ENCODE peak calls at places on chromosomes 11 and 22, in nine cellular contexts. T is suprapubic skin, V is heart left ventricle, Y is ovary, R is esophagus squamous epithelium, H is stomach, S is endothelial cell of umbilical vein, G is IMR-90, U is gastrocnemius medialis. P is an unnamed sample.

GRCh38 chr11:7651700-7652099 is 21.6 kb downstream of the CYB5R2 start:
- DNase-seq in T (no peak), V (no peak), Y (no peak), R (no peak), H (no peak), S (no peak), G (no peak), U (no peak), P (no peak)

GRCh38 chr11:2209370-2209801 is 37.8 kb upstream of the TH start:
- DNase-seq in T (no peak), V (peak), Y (no peak), R (no peak), H (no peak), S (no peak), G (no peak), U (no peak), P (peak)

GRCh38 chr11:100961633-100962032 is 168.0 kb downstream of the PGR start:
- DNase-seq in T (no peak), V (no peak), Y (no peak), R (no peak), H (no peak), S (no peak), G (peak), U (no peak), P (no peak)

GRCh38 chr11:19843106-19843505 is 130.5 kb downstream of the NAV2 start:
- DNase-seq in T (no peak), V (no peak), Y (no peak), R (no peak), H (no peak), S (no peak), G (no peak), U (no peak), P (no peak)

GRCh38 chr11:124470516-124471231 is 25.2 kb upstream of the OR8B8 start:
- DNase-seq in T (no peak), V (peak), Y (no peak), R (no peak), H (no peak), S (peak), G (no peak), U (no peak), P (no peak)

GRCh38 chr11:8267831-8268529 is 4.3 kb upstream of the LMO1 start:
- DNase-seq in T (peak), V (no peak), Y (peak), R (no peak), H (no peak), S (no peak), G (no peak), U (peak), P (peak)

GRCh38 chr22:19722175-19722914 is 994 bp upstream of the GP1BB start:
- DNase-seq in T (no peak), V (no peak), Y (no peak), R (no peak), H (no peak), S (no peak), G (no peak), U (no peak), P (no peak)

GRCh38 chr11:113957016-113957415 is 17.9 kb upstream of the HTR3A start:
- DNase-seq in T (no peak), V (no peak), Y (no peak), R (no peak), H (no peak), S (no peak), G (no peak), U (no peak), P (no peak)

GRCh38 chr11:21174781-21175180 is 505.4 kb downstream of the NELL1 start:
- DNase-seq in T (no peak), V (no peak), Y (no peak), R (no peak), H (no peak), S (no peak), G (no peak), U (no peak), P (no peak)

GRCh38 chr11:121654506-121655480 is 202.0 kb upstream of the SORL1-AS1 start:
- DNase-seq in T (no peak), V (no peak), Y (no peak), R (no peak), H (no peak), S (no peak), G (peak), U (no peak), P (no peak)

GRCh38 chr11:114197799-114198500 is 98.2 kb upstream of the NNMT start:
- DNase-seq in T (no peak), V (peak), Y (peak), R (no peak), H (peak), S (peak), G (peak), U (peak), P (no peak)

GRCh38 chr11:132080121-132080520 is 709.7 kb downstream of the NTM start:
- DNase-seq in T (no peak), V (no peak), Y (no peak), R (no peak), H (no peak), S (no peak), G (no peak), U (no peak), P (no peak)

GRCh38 chr22:20530368-20531153 is 23.2 kb downstream of the MED15 start:
- DNase-seq in T (no peak), V (no peak), Y (no peak), R (no peak), H (no peak), S (peak), G (peak), U (peak), P (peak)

GRCh38 chr11:114052160-114052559 is 7.4 kb upstream of the ZBTB16 start:
- DNase-seq in T (peak), V (no peak), Y (no peak), R (no peak), H (no peak), S (no peak), G (no peak), U (no peak), P (no peak)

GRCh38 chr11:44315947-44316387 is 6.0 kb upstream of the ALX4 start:
- DNase-seq in T (no peak), V (no peak), Y (peak), R (no peak), H (no peak), S (peak), G (peak), U (no peak), P (no peak)

GRCh38 chr11:66543263-66544107 is 2.4 kb downstream of the ZDHHC24 start:
- DNase-seq in T (no peak), V (peak), Y (peak), R (no peak), H (peak), S (peak), G (peak), U (no peak), P (peak)

GRCh38 chr11:130798280-130798679 is 118.0 kb downstream of the SNX19 start:
- DNase-seq in T (no peak), V (no peak), Y (no peak), R (no peak), H (no peak), S (no peak), G (peak), U (no peak), P (no peak)

GRCh38 chr11:10784229-10785145 is 24.2 kb downstream of the EIF4G2 start:
- DNase-seq in T (no peak), V (peak), Y (no peak), R (no peak), H (no peak), S (peak), G (peak), U (no peak), P (no peak)
- H3K4me3 ChIP-seq in T (no peak), V (no peak), Y (no peak), R (no peak), H (no peak), S (no peak), G (no peak), U (no peak), P (no peak)

GRCh38 chr22:42786606-42787356 is 66.1 kb upstream of the A4GALT start:
- DNase-seq in T (no peak), V (no peak), Y (no peak), R (no peak), H (no peak), S (no peak), G (no peak), U (no peak), P (no peak)
- TF ChIP-seq POLR2A in T (no peak), V (no peak), Y (no peak), R (no peak), H (no peak), S (no peak), G (no peak), U (no peak), P (no peak)

GRCh38 chr22:40583058-40583741 is 53.3 kb downstream of the MRTFA start:
- DNase-seq in T (no peak), V (no peak), Y (no peak), R (no peak), H (no peak), S (no peak), G (no peak), U (no peak), P (no peak)
- H3K4me3 ChIP-seq in T (no peak), V (no peak), Y (no peak), R (no peak), H (no peak), S (no peak), G (no peak), U (no peak), P (no peak)

GRCh38 chr11:60454212-60454611 is 1.4 kb upstream of the MS4A1 start:
- DNase-seq in T (no peak), V (no peak), Y (no peak), R (no peak), H (no peak), S (no peak), G (no peak), U (no peak), P (no peak)

GRCh38 chr11:60459345-60459744 is 3.7 kb downstream of the MS4A1 start:
- DNase-seq in T (no peak), V (no peak), Y (no peak), R (no peak), H (no peak), S (no peak), G (no peak), U (no peak), P (no peak)

GRCh38 chr11:60455531-60456042 is at the start of gene MS4A1:
- DNase-seq in T (no peak), V (no peak), Y (no peak), R (no peak), H (no peak), S (no peak), G (no peak), U (no peak), P (no peak)

GRCh38 chr11:60457576-60457975 is 1.9 kb downstream of the MS4A1 start:
- DNase-seq in T (no peak), V (no peak), Y (no peak), R (no peak), H (no peak), S (no peak), G (no peak), U (no peak), P (peak)
- TF ChIP-seq POLR2A in T (no peak), V (no peak), Y (no peak), R (no peak), H (no peak), S (no peak), G (no peak), U (no peak), P (no peak)

DNA sequence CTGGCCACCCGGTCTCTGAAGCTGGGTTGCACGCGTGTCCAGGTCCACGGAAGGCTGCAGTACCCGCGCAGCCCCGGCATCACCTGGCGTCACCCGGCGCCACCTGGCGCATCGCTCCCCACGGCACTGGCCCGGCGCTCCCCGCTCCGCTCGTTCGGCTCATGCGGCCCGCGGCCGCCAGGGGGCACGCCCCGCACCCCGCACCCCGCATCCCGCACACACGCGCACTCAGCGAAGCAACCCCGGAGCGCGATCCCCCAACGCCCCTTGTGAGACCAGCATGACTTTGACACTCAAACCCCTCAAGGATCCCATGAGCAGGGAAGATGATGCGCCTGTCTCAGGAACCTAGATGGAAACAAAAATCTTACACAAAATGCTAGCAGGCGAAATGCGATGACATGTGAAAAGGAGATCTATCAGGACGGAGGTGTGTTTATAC is 11.9 kb downstream of the B3GNT6 start:
- DNase-seq in T (no peak), V (no peak), Y (peak), R (no peak), H (peak), S (peak), G (no peak), U (no peak), P (no peak)
- H3K4me3 ChIP-seq in T (no peak), V (no peak), Y (no peak), R (no peak), H (no peak), S (no peak), G (peak), U (no peak), P (peak)

DNA sequence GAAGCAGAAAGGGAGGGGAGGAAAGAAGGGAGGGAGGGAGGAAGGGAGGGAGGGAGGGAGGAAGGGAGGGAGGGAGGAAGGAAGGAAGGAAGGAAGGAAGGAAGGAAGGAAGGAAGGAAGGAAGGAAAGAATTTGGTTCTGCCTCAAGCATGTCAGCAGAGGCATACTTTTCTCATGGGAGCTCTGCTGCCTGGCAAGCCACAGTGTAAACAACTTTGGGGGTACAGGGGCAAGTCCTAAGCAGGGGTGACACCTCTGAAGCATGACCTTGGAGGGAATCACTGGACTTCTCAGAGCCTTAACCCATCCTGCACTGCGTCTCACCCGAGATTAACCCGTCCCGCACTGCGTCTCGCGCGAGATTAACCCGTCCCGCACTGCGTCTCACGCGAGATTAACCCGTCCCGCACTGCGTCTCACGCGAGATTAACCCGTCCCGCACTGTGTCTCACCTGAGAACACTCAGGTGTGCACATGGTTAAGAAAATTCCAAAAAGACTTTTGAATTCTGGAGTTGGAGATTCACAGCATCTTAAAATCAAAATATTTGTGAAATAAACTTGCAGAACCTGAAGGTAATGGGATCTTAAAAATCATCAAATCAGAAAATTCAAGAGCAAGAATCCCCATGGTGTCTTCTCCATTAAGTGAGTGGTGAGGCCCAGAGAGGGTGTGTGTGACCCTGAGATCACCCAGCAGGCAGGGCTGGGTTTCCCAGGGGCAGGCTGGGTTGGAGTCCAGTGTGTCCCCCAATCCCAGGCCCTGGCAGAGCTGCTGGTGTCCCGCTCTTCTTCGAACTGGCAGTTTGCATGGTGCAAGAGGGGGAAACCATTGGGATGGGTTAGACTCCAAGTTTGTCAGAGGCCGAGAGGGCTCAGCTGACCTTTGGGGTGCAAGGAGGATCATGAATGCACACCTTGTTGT is 190.4 kb downstream of the MN1 start:
- DNase-seq in T (no peak), V (no peak), Y (no peak), R (no peak), H (no peak), S (no peak), G (no peak), U (no peak), P (no peak)
- TF ChIP-seq POLR2A in T (no peak), V (no peak), Y (no peak), R (no peak), H (no peak), S (no peak), G (no peak), U (no peak), P (no peak)

GRCh38 chr22:36364255-36365019 is 23.3 kb downstream of the MYH9 start:
- DNase-seq in T (no peak), V (no peak), Y (no peak), R (no peak), H (no peak), S (no peak), G (no peak), U (no peak), P (no peak)
- H3K4me3 ChIP-seq in T (no peak), V (no peak), Y (no peak), R (no peak), H (no peak), S (no peak), G (no peak), U (no peak), P (no peak)

P was measured in Peyer's patch.